ENCODE peak calls at places on chromosomes 3 and 15, in ten cellular contexts. One of them, this sample, is unnamed.

GRCh38 chr15:45307230-45307924 is 55.3 kb downstream of the SLC28A2 start:
- DNase-seq in AG08396: peak
- DNase-seq in ELF-1: no peak
- DNase-seq in caudate nucleus: no peak
- DNase-seq in hypothalamus: no peak
- DNase-seq in lung microvascular endothelial cell: peak
- DNase-seq in progenitor cell of endocrine pancreas: no peak
- DNase-seq in smooth muscle cell of the brain vasculature: no peak
- DNase-seq in skeletal muscle cell: peak
- DNase-seq in RPMI8226: peak
- DNase-seq in this sample: peak

GRCh38 chr3:58175429-58176184 is 35.2 kb downstream of the DNASE1L3 start:
- DNase-seq in AG08396: no peak
- DNase-seq in ELF-1: peak
- DNase-seq in caudate nucleus: no peak
- DNase-seq in hypothalamus: no peak
- DNase-seq in lung microvascular endothelial cell: peak
- DNase-seq in progenitor cell of endocrine pancreas: no peak
- DNase-seq in smooth muscle cell of the brain vasculature: no peak
- DNase-seq in skeletal muscle cell: no peak
- DNase-seq in RPMI8226: no peak
- DNase-seq in this sample: no peak

GRCh38 chr15:33638439-33638838 is 327.7 kb downstream of the RYR3 start:
- DNase-seq in AG08396: no peak
- DNase-seq in ELF-1: no peak
- DNase-seq in caudate nucleus: no peak
- DNase-seq in hypothalamus: no peak
- DNase-seq in lung microvascular endothelial cell: no peak
- DNase-seq in progenitor cell of endocrine pancreas: no peak
- DNase-seq in smooth muscle cell of the brain vasculature: no peak
- DNase-seq in skeletal muscle cell: no peak
- DNase-seq in RPMI8226: no peak
- DNase-seq in this sample: no peak

GRCh38 chr3:10273697-10274305 is 18.9 kb downstream of the GHRL start:
- DNase-seq in AG08396: peak
- DNase-seq in ELF-1: no peak
- DNase-seq in caudate nucleus: no peak
- DNase-seq in hypothalamus: no peak
- DNase-seq in lung microvascular endothelial cell: no peak
- DNase-seq in progenitor cell of endocrine pancreas: no peak
- DNase-seq in smooth muscle cell of the brain vasculature: no peak
- DNase-seq in skeletal muscle cell: no peak
- DNase-seq in RPMI8226: no peak
- DNase-seq in this sample: no peak

GRCh38 chr3:45008117-45008516 is 18.0 kb upstream of the CLEC3B start:
- DNase-seq in AG08396: no peak
- DNase-seq in ELF-1: no peak
- DNase-seq in caudate nucleus: no peak
- DNase-seq in hypothalamus: no peak
- DNase-seq in lung microvascular endothelial cell: no peak
- DNase-seq in progenitor cell of endocrine pancreas: no peak
- DNase-seq in smooth muscle cell of the brain vasculature: no peak
- DNase-seq in skeletal muscle cell: peak
- DNase-seq in RPMI8226: no peak
- DNase-seq in this sample: no peak

GRCh38 chr3:10116138-10116460 is 624 bp downstream of the BRK1 start:
- DNase-seq in AG08396: peak
- DNase-seq in ELF-1: peak
- DNase-seq in caudate nucleus: no peak
- DNase-seq in hypothalamus: no peak
- DNase-seq in lung microvascular endothelial cell: no peak
- DNase-seq in progenitor cell of endocrine pancreas: no peak
- DNase-seq in smooth muscle cell of the brain vasculature: peak
- DNase-seq in skeletal muscle cell: no peak
- DNase-seq in RPMI8226: no peak
- DNase-seq in this sample: no peak

GRCh38 chr3:66497288-66497972 is 3.4 kb downstream of the LRIG1 start:
- DNase-seq in AG08396: no peak
- DNase-seq in ELF-1: no peak
- DNase-seq in caudate nucleus: no peak
- DNase-seq in hypothalamus: no peak
- DNase-seq in lung microvascular endothelial cell: no peak
- DNase-seq in progenitor cell of endocrine pancreas: no peak
- DNase-seq in smooth muscle cell of the brain vasculature: no peak
- DNase-seq in skeletal muscle cell: no peak
- DNase-seq in RPMI8226: no peak
- DNase-seq in this sample: no peak

GRCh38 chr15:60760646-60761504 is 281.9 kb upstream of the ICE2 start:
- DNase-seq in AG08396: no peak
- DNase-seq in ELF-1: no peak
- DNase-seq in caudate nucleus: no peak
- DNase-seq in hypothalamus: no peak
- DNase-seq in lung microvascular endothelial cell: no peak
- DNase-seq in progenitor cell of endocrine pancreas: no peak
- DNase-seq in smooth muscle cell of the brain vasculature: no peak
- DNase-seq in skeletal muscle cell: peak
- DNase-seq in RPMI8226: no peak
- DNase-seq in this sample: no peak

GRCh38 chr3:49120096-49120437 is 556 bp downstream of the USP19 start:
- DNase-seq in AG08396: peak
- DNase-seq in ELF-1: no peak
- DNase-seq in caudate nucleus: no peak
- DNase-seq in hypothalamus: no peak
- DNase-seq in lung microvascular endothelial cell: no peak
- DNase-seq in progenitor cell of endocrine pancreas: no peak
- DNase-seq in smooth muscle cell of the brain vasculature: no peak
- DNase-seq in skeletal muscle cell: no peak
- DNase-seq in RPMI8226: no peak
- DNase-seq in this sample: no peak

GRCh38 chr3:9130318-9131110 is 118.9 kb downstream of the SRGAP3 start:
- DNase-seq in AG08396: no peak
- DNase-seq in ELF-1: no peak
- DNase-seq in caudate nucleus: no peak
- DNase-seq in hypothalamus: no peak
- DNase-seq in lung microvascular endothelial cell: peak
- DNase-seq in progenitor cell of endocrine pancreas: no peak
- DNase-seq in smooth muscle cell of the brain vasculature: no peak
- DNase-seq in skeletal muscle cell: no peak
- DNase-seq in RPMI8226: no peak
- DNase-seq in this sample: no peak

GRCh38 chr15:57138260-57138895 is 219.9 kb downstream of the TCF12 start:
- DNase-seq in AG08396: peak
- DNase-seq in ELF-1: peak
- DNase-seq in caudate nucleus: peak
- DNase-seq in hypothalamus: no peak
- DNase-seq in lung microvascular endothelial cell: peak
- DNase-seq in progenitor cell of endocrine pancreas: peak
- DNase-seq in smooth muscle cell of the brain vasculature: peak
- DNase-seq in skeletal muscle cell: no peak
- DNase-seq in RPMI8226: peak
- DNase-seq in this sample: peak

GRCh38 chr3:131596884-131597283 is 94.1 kb upstream of the MRPL3 start:
- DNase-seq in AG08396: no peak
- DNase-seq in ELF-1: no peak
- DNase-seq in caudate nucleus: no peak
- DNase-seq in hypothalamus: no peak
- DNase-seq in lung microvascular endothelial cell: no peak
- DNase-seq in progenitor cell of endocrine pancreas: no peak
- DNase-seq in smooth muscle cell of the brain vasculature: no peak
- DNase-seq in skeletal muscle cell: no peak
- DNase-seq in RPMI8226: no peak
- DNase-seq in this sample: no peak

GRCh38 chr3:27914199-27914598 is 192.1 kb upstream of the EOMES start:
- DNase-seq in AG08396: no peak
- DNase-seq in ELF-1: peak
- DNase-seq in caudate nucleus: no peak
- DNase-seq in hypothalamus: no peak
- DNase-seq in lung microvascular endothelial cell: no peak
- DNase-seq in progenitor cell of endocrine pancreas: no peak
- DNase-seq in smooth muscle cell of the brain vasculature: no peak
- DNase-seq in skeletal muscle cell: no peak
- DNase-seq in RPMI8226: peak
- DNase-seq in this sample: no peak

GRCh38 chr3:71262368-71263265 is 320.9 kb downstream of the FOXP1 start:
- DNase-seq in AG08396: no peak
- DNase-seq in ELF-1: no peak
- DNase-seq in caudate nucleus: no peak
- DNase-seq in hypothalamus: no peak
- DNase-seq in lung microvascular endothelial cell: peak
- DNase-seq in progenitor cell of endocrine pancreas: no peak
- DNase-seq in smooth muscle cell of the brain vasculature: no peak
- DNase-seq in skeletal muscle cell: no peak
- DNase-seq in RPMI8226: no peak
- DNase-seq in this sample: no peak

GRCh38 chr3:197426161-197426566 is 127.8 kb upstream of the DLG1 start:
- DNase-seq in AG08396: no peak
- DNase-seq in ELF-1: no peak
- DNase-seq in caudate nucleus: no peak
- DNase-seq in hypothalamus: no peak
- DNase-seq in lung microvascular endothelial cell: peak
- DNase-seq in progenitor cell of endocrine pancreas: no peak
- DNase-seq in smooth muscle cell of the brain vasculature: no peak
- DNase-seq in skeletal muscle cell: peak
- DNase-seq in RPMI8226: no peak
- DNase-seq in this sample: no peak

GRCh38 chr15:94370197-94370987 is 139.0 kb downstream of the MCTP2 start:
- DNase-seq in AG08396: no peak
- DNase-seq in ELF-1: no peak
- DNase-seq in caudate nucleus: no peak
- DNase-seq in hypothalamus: no peak
- DNase-seq in lung microvascular endothelial cell: no peak
- DNase-seq in progenitor cell of endocrine pancreas: no peak
- DNase-seq in smooth muscle cell of the brain vasculature: no peak
- DNase-seq in skeletal muscle cell: no peak
- DNase-seq in RPMI8226: no peak
- DNase-seq in this sample: no peak

GRCh38 chr3:125353128-125353527 is 22.0 kb downstream of the ZNF148 start:
- DNase-seq in AG08396: no peak
- DNase-seq in ELF-1: no peak
- DNase-seq in caudate nucleus: no peak
- DNase-seq in hypothalamus: no peak
- DNase-seq in lung microvascular endothelial cell: no peak
- DNase-seq in progenitor cell of endocrine pancreas: no peak
- DNase-seq in smooth muscle cell of the brain vasculature: no peak
- DNase-seq in skeletal muscle cell: no peak
- DNase-seq in RPMI8226: no peak
- DNase-seq in this sample: no peak

GRCh38 chr3:50185230-50185629 is 6.2 kb upstream of the GNAT1 start:
- DNase-seq in AG08396: no peak
- DNase-seq in ELF-1: no peak
- DNase-seq in caudate nucleus: no peak
- DNase-seq in hypothalamus: no peak
- DNase-seq in lung microvascular endothelial cell: no peak
- DNase-seq in progenitor cell of endocrine pancreas: no peak
- DNase-seq in smooth muscle cell of the brain vasculature: no peak
- DNase-seq in skeletal muscle cell: no peak
- DNase-seq in RPMI8226: no peak
- DNase-seq in this sample: no peak

GRCh38 chr3:164351126-164351525 is 727.2 kb downstream of the SI start:
- DNase-seq in AG08396: no peak
- DNase-seq in ELF-1: no peak
- DNase-seq in caudate nucleus: no peak
- DNase-seq in hypothalamus: no peak
- DNase-seq in lung microvascular endothelial cell: no peak
- DNase-seq in progenitor cell of endocrine pancreas: no peak
- DNase-seq in smooth muscle cell of the brain vasculature: no peak
- DNase-seq in skeletal muscle cell: no peak
- DNase-seq in RPMI8226: no peak
- DNase-seq in this sample: no peak

GRCh38 chr3:126537730-126538281 is 13.9 kb downstream of the CHST13 start:
- DNase-seq in AG08396: no peak
- DNase-seq in ELF-1: no peak
- DNase-seq in caudate nucleus: no peak
- DNase-seq in hypothalamus: no peak
- DNase-seq in lung microvascular endothelial cell: no peak
- DNase-seq in progenitor cell of endocrine pancreas: no peak
- DNase-seq in smooth muscle cell of the brain vasculature: no peak
- DNase-seq in skeletal muscle cell: no peak
- DNase-seq in RPMI8226: no peak
- DNase-seq in this sample: no peak

GRCh38 chr3:71859128-71859519 is 74.2 kb upstream of the PROK2 start:
- DNase-seq in AG08396: no peak
- DNase-seq in ELF-1: no peak
- DNase-seq in caudate nucleus: no peak
- DNase-seq in hypothalamus: no peak
- DNase-seq in lung microvascular endothelial cell: peak
- DNase-seq in progenitor cell of endocrine pancreas: no peak
- DNase-seq in smooth muscle cell of the brain vasculature: no peak
- DNase-seq in skeletal muscle cell: no peak
- DNase-seq in RPMI8226: peak
- DNase-seq in this sample: peak

GRCh38 chr3:24273491-24273890 is 221.2 kb downstream of the THRB start:
- DNase-seq in AG08396: no peak
- DNase-seq in ELF-1: no peak
- DNase-seq in caudate nucleus: no peak
- DNase-seq in hypothalamus: no peak
- DNase-seq in lung microvascular endothelial cell: no peak
- DNase-seq in progenitor cell of endocrine pancreas: no peak
- DNase-seq in smooth muscle cell of the brain vasculature: no peak
- DNase-seq in skeletal muscle cell: no peak
- DNase-seq in RPMI8226: no peak
- DNase-seq in this sample: no peak

GRCh38 chr3:8488436-8488835 is 13.2 kb upstream of the LMCD1 start:
- DNase-seq in AG08396: no peak
- DNase-seq in ELF-1: no peak
- DNase-seq in caudate nucleus: no peak
- DNase-seq in hypothalamus: no peak
- DNase-seq in lung microvascular endothelial cell: no peak
- DNase-seq in progenitor cell of endocrine pancreas: no peak
- DNase-seq in smooth muscle cell of the brain vasculature: no peak
- DNase-seq in skeletal muscle cell: no peak
- DNase-seq in RPMI8226: no peak
- DNase-seq in this sample: no peak

GRCh38 chr15:68408526-68408925 is 23.4 kb downstream of the ITGA11 start:
- DNase-seq in AG08396: no peak
- DNase-seq in ELF-1: no peak
- DNase-seq in caudate nucleus: no peak
- DNase-seq in hypothalamus: no peak
- DNase-seq in lung microvascular endothelial cell: no peak
- DNase-seq in progenitor cell of endocrine pancreas: no peak
- DNase-seq in smooth muscle cell of the brain vasculature: no peak
- DNase-seq in skeletal muscle cell: no peak
- DNase-seq in RPMI8226: no peak
- DNase-seq in this sample: no peak

GRCh38 chr3:129016366-129016724 is 15.2 kb downstream of the EFCC1 start:
- DNase-seq in AG08396: no peak
- DNase-seq in ELF-1: peak
- DNase-seq in caudate nucleus: no peak
- DNase-seq in hypothalamus: no peak
- DNase-seq in lung microvascular endothelial cell: peak
- DNase-seq in progenitor cell of endocrine pancreas: no peak
- DNase-seq in smooth muscle cell of the brain vasculature: no peak
- DNase-seq in skeletal muscle cell: no peak
- DNase-seq in RPMI8226: peak
- DNase-seq in this sample: no peak

GRCh38 chr3:29827756-29828155 is 546.9 kb downstream of the RBMS3 start:
- DNase-seq in AG08396: no peak
- DNase-seq in ELF-1: no peak
- DNase-seq in caudate nucleus: no peak
- DNase-seq in hypothalamus: no peak
- DNase-seq in lung microvascular endothelial cell: no peak
- DNase-seq in progenitor cell of endocrine pancreas: no peak
- DNase-seq in smooth muscle cell of the brain vasculature: no peak
- DNase-seq in skeletal muscle cell: no peak
- DNase-seq in RPMI8226: no peak
- DNase-seq in this sample: no peak

This sample was measured in putamen.